ENCODE peak calls at places on chromosomes 2 and 18, in eight cellular contexts. One of them, this sample, is unnamed.
A peak's percentile ranks its signal among the peaks of the same experiment; 100 is the strongest.

GRCh38 chr2:24009680-24010476 is at the start of gene MFSD2B:
- DNase-seq in C1 segment of cervical spinal cord: no peak
- DNase-seq in tibial artery: no peak
- DNase-seq in iPS DF 6.9: no peak
- DNase-seq in Peyer's patch: no peak
- DNase-seq in cardiac septum: no peak
- DNase-seq in NCI-H510A treated with DMSO at 0.1 percent for 48 hours: no peak
- DNase-seq in activated CD4-positive, alpha-beta memory T cell treated with anti-CD3 and anti-CD28 coated beads, Interleukin-2, amount 10 ng/mL, durations not matched to agents 7 days and 5 days: no peak
- DNase-seq in this sample: no peak

GRCh38 chr2:232485333-232485756 is 2.3 kb downstream of the ECEL1 start:
- DNase-seq in C1 segment of cervical spinal cord: no peak
- DNase-seq in tibial artery: no peak
- DNase-seq in iPS DF 6.9: no peak
- DNase-seq in Peyer's patch: no peak
- DNase-seq in cardiac septum: no peak
- DNase-seq in NCI-H510A treated with DMSO at 0.1 percent for 48 hours: no peak
- DNase-seq in activated CD4-positive, alpha-beta memory T cell treated with anti-CD3 and anti-CD28 coated beads, Interleukin-2, amount 10 ng/mL, durations not matched to agents 7 days and 5 days: no peak
- DNase-seq in this sample: no peak

GRCh38 chr2:3399403-3399802 is 19.9 kb downstream of the TRAPPC12 start:
- DNase-seq in C1 segment of cervical spinal cord: no peak
- DNase-seq in tibial artery: no peak
- DNase-seq in iPS DF 6.9: no peak
- DNase-seq in Peyer's patch: no peak
- DNase-seq in cardiac septum: no peak
- DNase-seq in NCI-H510A treated with DMSO at 0.1 percent for 48 hours: no peak
- DNase-seq in activated CD4-positive, alpha-beta memory T cell treated with anti-CD3 and anti-CD28 coated beads, Interleukin-2, amount 10 ng/mL, durations not matched to agents 7 days and 5 days: no peak
- DNase-seq in this sample: no peak

GRCh38 chr2:168550670-168551069 is 94.6 kb downstream of the CERS6 start:
- DNase-seq in C1 segment of cervical spinal cord: no peak
- DNase-seq in tibial artery: peak; percentile 69
- DNase-seq in iPS DF 6.9: peak; percentile 25
- DNase-seq in Peyer's patch: no peak
- DNase-seq in cardiac septum: no peak
- DNase-seq in NCI-H510A treated with DMSO at 0.1 percent for 48 hours: peak; percentile 13
- DNase-seq in activated CD4-positive, alpha-beta memory T cell treated with anti-CD3 and anti-CD28 coated beads, Interleukin-2, amount 10 ng/mL, durations not matched to agents 7 days and 5 days: no peak
- DNase-seq in this sample: no peak

GRCh38 chr18:23599809-23600208 is 13.5 kb upstream of the NPC1 start:
- DNase-seq in C1 segment of cervical spinal cord: no peak
- DNase-seq in tibial artery: no peak
- DNase-seq in iPS DF 6.9: no peak
- DNase-seq in Peyer's patch: no peak
- DNase-seq in cardiac septum: no peak
- DNase-seq in NCI-H510A treated with DMSO at 0.1 percent for 48 hours: no peak
- DNase-seq in activated CD4-positive, alpha-beta memory T cell treated with anti-CD3 and anti-CD28 coated beads, Interleukin-2, amount 10 ng/mL, durations not matched to agents 7 days and 5 days: no peak
- DNase-seq in this sample: no peak

GRCh38 chr2:12733846-12734245 is 17.1 kb downstream of the TRIB2 start:
- DNase-seq in C1 segment of cervical spinal cord: peak; percentile 46
- DNase-seq in tibial artery: peak; percentile 75
- DNase-seq in iPS DF 6.9: no peak
- DNase-seq in Peyer's patch: no peak
- DNase-seq in cardiac septum: no peak
- DNase-seq in NCI-H510A treated with DMSO at 0.1 percent for 48 hours: no peak
- DNase-seq in activated CD4-positive, alpha-beta memory T cell treated with anti-CD3 and anti-CD28 coated beads, Interleukin-2, amount 10 ng/mL, durations not matched to agents 7 days and 5 days: no peak
- DNase-seq in this sample: no peak

GRCh38 chr2:148888003-148888501 is 13.0 kb downstream of the KIF5C start:
- DNase-seq in C1 segment of cervical spinal cord: no peak
- DNase-seq in tibial artery: no peak
- DNase-seq in iPS DF 6.9: no peak
- DNase-seq in Peyer's patch: no peak
- DNase-seq in cardiac septum: no peak
- DNase-seq in NCI-H510A treated with DMSO at 0.1 percent for 48 hours: no peak
- DNase-seq in activated CD4-positive, alpha-beta memory T cell treated with anti-CD3 and anti-CD28 coated beads, Interleukin-2, amount 10 ng/mL, durations not matched to agents 7 days and 5 days: peak; percentile 23
- DNase-seq in this sample: no peak

GRCh38 chr2:69131452-69131851 is 118.5 kb downstream of the ANTXR1 start:
- DNase-seq in C1 segment of cervical spinal cord: no peak
- DNase-seq in tibial artery: no peak
- DNase-seq in iPS DF 6.9: no peak
- DNase-seq in Peyer's patch: no peak
- DNase-seq in cardiac septum: no peak
- DNase-seq in NCI-H510A treated with DMSO at 0.1 percent for 48 hours: no peak
- DNase-seq in activated CD4-positive, alpha-beta memory T cell treated with anti-CD3 and anti-CD28 coated beads, Interleukin-2, amount 10 ng/mL, durations not matched to agents 7 days and 5 days: no peak
- DNase-seq in this sample: no peak

GRCh38 chr2:162403884-162404283 is 60.0 kb downstream of the GCA start:
- DNase-seq in C1 segment of cervical spinal cord: no peak
- DNase-seq in tibial artery: no peak
- DNase-seq in iPS DF 6.9: no peak
- DNase-seq in Peyer's patch: no peak
- DNase-seq in cardiac septum: no peak
- DNase-seq in NCI-H510A treated with DMSO at 0.1 percent for 48 hours: no peak
- DNase-seq in activated CD4-positive, alpha-beta memory T cell treated with anti-CD3 and anti-CD28 coated beads, Interleukin-2, amount 10 ng/mL, durations not matched to agents 7 days and 5 days: no peak
- DNase-seq in this sample: peak; percentile 23

GRCh38 chr2:133344864-133345263 is 223.4 kb downstream of the NCKAP5 start:
- DNase-seq in C1 segment of cervical spinal cord: no peak
- DNase-seq in tibial artery: no peak
- DNase-seq in iPS DF 6.9: no peak
- DNase-seq in Peyer's patch: no peak
- DNase-seq in cardiac septum: no peak
- DNase-seq in NCI-H510A treated with DMSO at 0.1 percent for 48 hours: no peak
- DNase-seq in activated CD4-positive, alpha-beta memory T cell treated with anti-CD3 and anti-CD28 coated beads, Interleukin-2, amount 10 ng/mL, durations not matched to agents 7 days and 5 days: no peak
- DNase-seq in this sample: no peak

GRCh38 chr2:239791727-239792648 is 233.2 kb downstream of the NDUFA10 start:
- DNase-seq in C1 segment of cervical spinal cord: no peak
- DNase-seq in tibial artery: peak; percentile 49
- DNase-seq in iPS DF 6.9: no peak
- DNase-seq in Peyer's patch: peak; percentile 32
- DNase-seq in cardiac septum: peak; percentile 66
- DNase-seq in NCI-H510A treated with DMSO at 0.1 percent for 48 hours: no peak
- DNase-seq in activated CD4-positive, alpha-beta memory T cell treated with anti-CD3 and anti-CD28 coated beads, Interleukin-2, amount 10 ng/mL, durations not matched to agents 7 days and 5 days: peak; percentile 9
- DNase-seq in this sample: no peak

GRCh38 chr18:74778191-74778847 is 180.6 kb downstream of the ZNF407 start:
- DNase-seq in C1 segment of cervical spinal cord: no peak
- DNase-seq in tibial artery: no peak
- DNase-seq in iPS DF 6.9: no peak
- DNase-seq in Peyer's patch: no peak
- DNase-seq in cardiac septum: no peak
- DNase-seq in NCI-H510A treated with DMSO at 0.1 percent for 48 hours: no peak
- DNase-seq in activated CD4-positive, alpha-beta memory T cell treated with anti-CD3 and anti-CD28 coated beads, Interleukin-2, amount 10 ng/mL, durations not matched to agents 7 days and 5 days: no peak
- DNase-seq in this sample: no peak

GRCh38 chr18:32160547-32160946 is 29.3 kb upstream of the MEP1B start:
- DNase-seq in C1 segment of cervical spinal cord: no peak
- DNase-seq in tibial artery: no peak
- DNase-seq in iPS DF 6.9: no peak
- DNase-seq in Peyer's patch: peak; percentile 88
- DNase-seq in cardiac septum: no peak
- DNase-seq in NCI-H510A treated with DMSO at 0.1 percent for 48 hours: no peak
- DNase-seq in activated CD4-positive, alpha-beta memory T cell treated with anti-CD3 and anti-CD28 coated beads, Interleukin-2, amount 10 ng/mL, durations not matched to agents 7 days and 5 days: no peak
- DNase-seq in this sample: peak; percentile 81

GRCh38 chr18:45155526-45155925 is 459.8 kb upstream of the SLC14A2 start:
- DNase-seq in C1 segment of cervical spinal cord: no peak
- DNase-seq in tibial artery: no peak
- DNase-seq in iPS DF 6.9: no peak
- DNase-seq in Peyer's patch: no peak
- DNase-seq in cardiac septum: no peak
- DNase-seq in NCI-H510A treated with DMSO at 0.1 percent for 48 hours: no peak
- DNase-seq in activated CD4-positive, alpha-beta memory T cell treated with anti-CD3 and anti-CD28 coated beads, Interleukin-2, amount 10 ng/mL, durations not matched to agents 7 days and 5 days: no peak
- DNase-seq in this sample: no peak

GRCh38 chr2:1891971-1892486 is 147.7 kb upstream of the PXDN start:
- DNase-seq in C1 segment of cervical spinal cord: no peak
- DNase-seq in tibial artery: no peak
- DNase-seq in iPS DF 6.9: no peak
- DNase-seq in Peyer's patch: no peak
- DNase-seq in cardiac septum: no peak
- DNase-seq in NCI-H510A treated with DMSO at 0.1 percent for 48 hours: no peak
- DNase-seq in activated CD4-positive, alpha-beta memory T cell treated with anti-CD3 and anti-CD28 coated beads, Interleukin-2, amount 10 ng/mL, durations not matched to agents 7 days and 5 days: no peak
- DNase-seq in this sample: no peak

GRCh38 chr2:153059338-153060052 is 341.1 kb downstream of the ARL6IP6 start:
- DNase-seq in C1 segment of cervical spinal cord: no peak
- DNase-seq in tibial artery: no peak
- DNase-seq in iPS DF 6.9: no peak
- DNase-seq in Peyer's patch: no peak
- DNase-seq in cardiac septum: no peak
- DNase-seq in NCI-H510A treated with DMSO at 0.1 percent for 48 hours: peak; percentile 33
- DNase-seq in activated CD4-positive, alpha-beta memory T cell treated with anti-CD3 and anti-CD28 coated beads, Interleukin-2, amount 10 ng/mL, durations not matched to agents 7 days and 5 days: no peak
- DNase-seq in this sample: no peak

GRCh38 chr2:191626497-191627151 is 51.3 kb upstream of the NABP1 start:
- DNase-seq in C1 segment of cervical spinal cord: no peak
- DNase-seq in tibial artery: no peak
- DNase-seq in iPS DF 6.9: no peak
- DNase-seq in Peyer's patch: no peak
- DNase-seq in cardiac septum: no peak
- DNase-seq in NCI-H510A treated with DMSO at 0.1 percent for 48 hours: no peak
- DNase-seq in activated CD4-positive, alpha-beta memory T cell treated with anti-CD3 and anti-CD28 coated beads, Interleukin-2, amount 10 ng/mL, durations not matched to agents 7 days and 5 days: no peak
- DNase-seq in this sample: no peak

GRCh38 chr2:238097988-238098853 is 1.9 kb upstream of the ESPNL start:
- DNase-seq in C1 segment of cervical spinal cord: no peak
- DNase-seq in tibial artery: no peak
- DNase-seq in iPS DF 6.9: no peak
- DNase-seq in Peyer's patch: peak; percentile 90
- DNase-seq in cardiac septum: no peak
- DNase-seq in NCI-H510A treated with DMSO at 0.1 percent for 48 hours: no peak
- DNase-seq in activated CD4-positive, alpha-beta memory T cell treated with anti-CD3 and anti-CD28 coated beads, Interleukin-2, amount 10 ng/mL, durations not matched to agents 7 days and 5 days: no peak
- DNase-seq in this sample: peak; percentile 89

GRCh38 chr2:43236256-43236655 is 9.8 kb upstream of the ZFP36L2 start:
- DNase-seq in C1 segment of cervical spinal cord: no peak
- DNase-seq in tibial artery: no peak
- DNase-seq in iPS DF 6.9: no peak
- DNase-seq in Peyer's patch: no peak
- DNase-seq in cardiac septum: no peak
- DNase-seq in NCI-H510A treated with DMSO at 0.1 percent for 48 hours: no peak
- DNase-seq in activated CD4-positive, alpha-beta memory T cell treated with anti-CD3 and anti-CD28 coated beads, Interleukin-2, amount 10 ng/mL, durations not matched to agents 7 days and 5 days: no peak
- DNase-seq in this sample: no peak

GRCh38 chr2:63663013-63663864 is 74.5 kb downstream of the MDH1 start:
- DNase-seq in C1 segment of cervical spinal cord: no peak
- DNase-seq in tibial artery: no peak
- DNase-seq in iPS DF 6.9: no peak
- DNase-seq in Peyer's patch: no peak
- DNase-seq in cardiac septum: no peak
- DNase-seq in NCI-H510A treated with DMSO at 0.1 percent for 48 hours: no peak
- DNase-seq in activated CD4-positive, alpha-beta memory T cell treated with anti-CD3 and anti-CD28 coated beads, Interleukin-2, amount 10 ng/mL, durations not matched to agents 7 days and 5 days: no peak
- DNase-seq in this sample: no peak

GRCh38 chr18:79624356-79624961 is 55.1 kb upstream of the CTDP1 start:
- DNase-seq in C1 segment of cervical spinal cord: no peak
- DNase-seq in tibial artery: peak; percentile 25
- DNase-seq in iPS DF 6.9: no peak
- DNase-seq in Peyer's patch: no peak
- DNase-seq in cardiac septum: peak; percentile 59
- DNase-seq in NCI-H510A treated with DMSO at 0.1 percent for 48 hours: no peak
- DNase-seq in activated CD4-positive, alpha-beta memory T cell treated with anti-CD3 and anti-CD28 coated beads, Interleukin-2, amount 10 ng/mL, durations not matched to agents 7 days and 5 days: no peak
- DNase-seq in this sample: no peak

GRCh38 chr18:2985628-2986027 is 27.3 kb downstream of the LPIN2 start:
- DNase-seq in C1 segment of cervical spinal cord: no peak
- DNase-seq in tibial artery: no peak
- DNase-seq in iPS DF 6.9: no peak
- DNase-seq in Peyer's patch: no peak
- DNase-seq in cardiac septum: no peak
- DNase-seq in NCI-H510A treated with DMSO at 0.1 percent for 48 hours: no peak
- DNase-seq in activated CD4-positive, alpha-beta memory T cell treated with anti-CD3 and anti-CD28 coated beads, Interleukin-2, amount 10 ng/mL, durations not matched to agents 7 days and 5 days: no peak
- DNase-seq in this sample: no peak

GRCh38 chr2:169717691-169718063 is 16.0 kb upstream of the KLHL23 start:
- DNase-seq in C1 segment of cervical spinal cord: no peak
- DNase-seq in tibial artery: no peak
- DNase-seq in iPS DF 6.9: no peak
- DNase-seq in Peyer's patch: no peak
- DNase-seq in cardiac septum: no peak
- DNase-seq in NCI-H510A treated with DMSO at 0.1 percent for 48 hours: no peak
- DNase-seq in activated CD4-positive, alpha-beta memory T cell treated with anti-CD3 and anti-CD28 coated beads, Interleukin-2, amount 10 ng/mL, durations not matched to agents 7 days and 5 days: no peak
- DNase-seq in this sample: no peak

GRCh38 chr2:72211777-72212515 is 64.3 kb upstream of the CYP26B1 start:
- DNase-seq in C1 segment of cervical spinal cord: no peak
- DNase-seq in tibial artery: no peak
- DNase-seq in iPS DF 6.9: no peak
- DNase-seq in Peyer's patch: no peak
- DNase-seq in cardiac septum: no peak
- DNase-seq in NCI-H510A treated with DMSO at 0.1 percent for 48 hours: no peak
- DNase-seq in activated CD4-positive, alpha-beta memory T cell treated with anti-CD3 and anti-CD28 coated beads, Interleukin-2, amount 10 ng/mL, durations not matched to agents 7 days and 5 days: no peak
- DNase-seq in this sample: no peak

GRCh38 chr2:157336137-157336721 is 10.6 kb upstream of the ERMN start:
- DNase-seq in C1 segment of cervical spinal cord: no peak
- DNase-seq in tibial artery: no peak
- DNase-seq in iPS DF 6.9: no peak
- DNase-seq in Peyer's patch: peak; percentile 75
- DNase-seq in cardiac septum: no peak
- DNase-seq in NCI-H510A treated with DMSO at 0.1 percent for 48 hours: peak; percentile 22
- DNase-seq in activated CD4-positive, alpha-beta memory T cell treated with anti-CD3 and anti-CD28 coated beads, Interleukin-2, amount 10 ng/mL, durations not matched to agents 7 days and 5 days: peak; percentile 36
- DNase-seq in this sample: peak; percentile 36

GRCh38 chr2:239389414-239390329 is 11.1 kb downstream of the HDAC4 start:
- DNase-seq in C1 segment of cervical spinal cord: no peak
- DNase-seq in tibial artery: peak; percentile 57
- DNase-seq in iPS DF 6.9: no peak
- DNase-seq in Peyer's patch: no peak
- DNase-seq in cardiac septum: no peak
- DNase-seq in NCI-H510A treated with DMSO at 0.1 percent for 48 hours: no peak
- DNase-seq in activated CD4-positive, alpha-beta memory T cell treated with anti-CD3 and anti-CD28 coated beads, Interleukin-2, amount 10 ng/mL, durations not matched to agents 7 days and 5 days: no peak
- DNase-seq in this sample: no peak

GRCh38 chr2:69163109-69163508 is 150.1 kb downstream of the ANTXR1 start:
- DNase-seq in C1 segment of cervical spinal cord: no peak
- DNase-seq in tibial artery: no peak
- DNase-seq in iPS DF 6.9: no peak
- DNase-seq in Peyer's patch: no peak
- DNase-seq in cardiac septum: no peak
- DNase-seq in NCI-H510A treated with DMSO at 0.1 percent for 48 hours: no peak
- DNase-seq in activated CD4-positive, alpha-beta memory T cell treated with anti-CD3 and anti-CD28 coated beads, Interleukin-2, amount 10 ng/mL, durations not matched to agents 7 days and 5 days: no peak
- DNase-seq in this sample: no peak

GRCh38 chr2:107669335-107669734 is 157.4 kb upstream of the RGPD4 start:
- DNase-seq in C1 segment of cervical spinal cord: no peak
- DNase-seq in tibial artery: no peak
- DNase-seq in iPS DF 6.9: no peak
- DNase-seq in Peyer's patch: no peak
- DNase-seq in cardiac septum: no peak
- DNase-seq in NCI-H510A treated with DMSO at 0.1 percent for 48 hours: peak; percentile 18
- DNase-seq in activated CD4-positive, alpha-beta memory T cell treated with anti-CD3 and anti-CD28 coated beads, Interleukin-2, amount 10 ng/mL, durations not matched to agents 7 days and 5 days: no peak
- DNase-seq in this sample: no peak

GRCh38 chr2:55550368-55551102 is 31.0 kb downstream of the CFAP36 start:
- DNase-seq in C1 segment of cervical spinal cord: no peak
- DNase-seq in tibial artery: no peak
- DNase-seq in iPS DF 6.9: no peak
- DNase-seq in Peyer's patch: no peak
- DNase-seq in cardiac septum: no peak
- DNase-seq in NCI-H510A treated with DMSO at 0.1 percent for 48 hours: no peak
- DNase-seq in activated CD4-positive, alpha-beta memory T cell treated with anti-CD3 and anti-CD28 coated beads, Interleukin-2, amount 10 ng/mL, durations not matched to agents 7 days and 5 days: no peak
- DNase-seq in this sample: no peak

GRCh38 chr18:62179213-62179612 is 7.6 kb downstream of the PIGN start:
- DNase-seq in C1 segment of cervical spinal cord: no peak
- DNase-seq in tibial artery: no peak
- DNase-seq in iPS DF 6.9: no peak
- DNase-seq in Peyer's patch: no peak
- DNase-seq in cardiac septum: no peak
- DNase-seq in NCI-H510A treated with DMSO at 0.1 percent for 48 hours: peak; percentile 67
- DNase-seq in activated CD4-positive, alpha-beta memory T cell treated with anti-CD3 and anti-CD28 coated beads, Interleukin-2, amount 10 ng/mL, durations not matched to agents 7 days and 5 days: no peak
- DNase-seq in this sample: no peak